ENCODE peak calls at places on chromosomes 6 and 20, in ten cellular contexts. Z is aorta, O is heart left ventricle, Q is GM12878, C is thyroid gland, S is brain microvascular endothelial cell, I is transverse colon, R is ovary, P is cardiac muscle cell, G is testis. Y is an unnamed sample. For H3K27me3, the result is how much of the 10 kb centered on the place peaks cover.

GRCh38 chr6:23097569-23097968 is 528.2 kb downstream of the HDGFL1 start:
- DNase-seq in I (no peak), C (no peak), S (no peak), R (no peak), Q (no peak), Z (no peak), O (no peak), G (no peak), P (no peak), Y (no peak)

GRCh38 chr6:167096991-167097390 is 25.9 kb upstream of the CCR6 start:
- DNase-seq in P (no peak), Z (no peak), R (no peak), O (no peak), G (no peak), Q (no peak), I (no peak), S (no peak), C (no peak), Y (no peak)

GRCh38 chr6:158653577-158654354 is 3.9 kb downstream of the SYTL3 start:
- DNase-seq in P (peak), C (no peak), Z (peak), R (no peak), Q (peak), G (peak), I (peak), O (peak), S (no peak), Y (no peak)

GRCh38 chr6:74731204-74731603 is 474.6 kb downstream of the COL12A1 start:
- DNase-seq in S (peak), O (no peak), P (no peak), I (no peak), Q (no peak), C (no peak), R (no peak), G (no peak), Z (no peak), Y (no peak)

GRCh38 chr6:34663887-34664269 is 32.7 kb downstream of the ILRUN start:
- DNase-seq in Z (no peak), S (peak), G (no peak), R (no peak), C (no peak), Q (no peak), P (no peak), I (no peak), O (no peak), Y (no peak)

GRCh38 chr6:4920914-4921410 is 82.9 kb downstream of the RPP40 start:
- DNase-seq in S (no peak), Q (no peak), P (no peak), O (no peak), I (no peak), Z (no peak), C (no peak), G (no peak), R (no peak), Y (no peak)

GRCh38 chr6:165692106-165692653 is 29.1 kb upstream of the PDE10A start:
- DNase-seq in G (no peak), Z (peak), S (peak), I (no peak), Q (no peak), P (no peak), O (no peak), C (no peak), R (no peak), Y (no peak)

GRCh38 chr6:10861086-10861485 is 20.8 kb downstream of the GCM2 start:
- DNase-seq in G (no peak), Z (no peak), Q (no peak), C (no peak), R (no peak), S (no peak), O (no peak), I (no peak), P (no peak), Y (no peak)

GRCh38 chr20:62924567-62925419 is 1.5 kb downstream of the DIDO1 start:
- DNase-seq in O (no peak), C (no peak), P (no peak), I (peak), Z (no peak), S (peak), Q (no peak), R (no peak), G (peak), Y (peak)

DNA sequence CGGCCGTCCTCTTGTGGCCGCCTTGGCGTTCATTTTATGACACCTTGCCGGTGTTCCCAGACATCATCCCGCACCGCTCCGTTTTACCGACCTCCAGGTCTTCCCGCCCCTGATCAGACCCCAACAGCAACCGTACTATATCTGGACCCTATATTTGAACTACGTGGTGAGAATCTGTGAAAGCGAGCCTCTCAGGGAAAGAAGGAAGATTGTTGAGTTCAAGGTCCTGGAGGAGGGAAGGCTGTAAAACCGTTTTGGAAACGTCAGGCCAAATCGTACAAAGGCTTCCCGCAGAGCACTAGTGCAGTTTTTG is 1.4 kb upstream of the CNR1 start:
- DNase-seq in P (no peak), Z (no peak), C (no peak), I (no peak), O (no peak), R (no peak), Q (no peak), G (no peak), S (no peak), Y (no peak)
- H3K27me3 ChIP-seq in P (half or more), Z (under half), C (under half), I (half or more), O (under half), R (under half), Q (under half), G (under half), S (under half), Y (under half)

DNA sequence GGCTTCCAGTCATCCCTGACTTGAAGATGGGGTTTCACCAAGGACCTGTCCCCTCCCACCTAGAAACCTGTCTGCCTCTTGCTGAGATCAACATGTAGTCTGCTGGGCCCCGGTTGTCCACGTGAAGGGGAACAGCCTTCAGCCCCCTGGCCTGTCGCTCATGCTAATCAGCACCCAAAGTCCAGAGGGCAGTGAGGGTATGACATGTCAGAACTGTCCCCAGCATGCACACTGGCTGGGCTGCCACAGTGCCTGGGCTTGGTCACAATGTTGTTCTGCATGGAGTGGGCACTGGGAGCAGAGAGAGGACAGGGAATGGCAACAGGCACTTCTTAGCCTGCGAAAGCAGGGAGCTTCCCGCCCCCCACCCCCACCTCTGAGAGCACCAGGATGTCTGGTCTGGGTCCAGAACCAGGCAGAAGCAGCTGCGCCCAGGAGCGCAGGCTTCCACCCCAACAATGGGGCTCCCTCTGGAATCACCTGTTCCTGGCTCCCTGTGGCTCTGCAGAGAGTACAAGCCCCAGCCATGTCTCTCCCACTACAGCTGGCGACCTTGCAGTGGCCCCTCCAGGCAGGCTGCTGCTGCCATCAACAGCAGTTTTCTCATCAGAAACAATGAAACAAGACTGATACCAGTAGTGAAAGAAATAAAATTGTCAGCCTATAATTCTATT is 182.7 kb downstream of the KHDRBS2 start:
- DNase-seq in P (no peak), Q (no peak), R (no peak), C (no peak), Z (no peak), O (no peak), S (no peak), I (no peak), G (no peak), Y (no peak)
- H3K27me3 ChIP-seq in P (under half), Q (under half), R (under half), C (under half), Z (under half), O (under half), S (under half), I (under half), G (under half), Y (under half)

GRCh38 chr20:61609461-61609860 is 357.4 kb downstream of the CDH4 start:
- DNase-seq in S (no peak), C (peak), P (no peak), I (no peak), G (no peak), Q (no peak), Z (no peak), R (no peak), O (no peak), Y (no peak)
- H3K27me3 ChIP-seq in S (under half), C (under half), P (under half), I (under half), G (under half), Q (under half), Z (under half), R (under half), O (under half), Y (under half)

GRCh38 chr20:2005359-2005758 is 11.5 kb upstream of the PDYN start:
- DNase-seq in G (no peak), I (no peak), C (no peak), O (no peak), P (no peak), S (no peak), Q (no peak), Z (no peak), R (no peak), Y (no peak)
- H3K27me3 ChIP-seq in G (under half), I (under half), C (under half), O (under half), P (half or more), S (under half), Q (under half), Z (under half), R (under half), Y (under half)

GRCh38 chr20:37670426-37670825 is 23.4 kb upstream of the CTNNBL1 start:
- DNase-seq in P (no peak), R (no peak), S (no peak), C (peak), I (peak), G (peak), Q (no peak), Z (no peak), O (no peak), Y (no peak)
- H3K27me3 ChIP-seq in P (under half), R (under half), S (under half), C (under half), I (under half), G (under half), Q (under half), Z (under half), O (under half), Y (under half)

GRCh38 chr20:23097636-23098580 is 11.8 kb upstream of the CD93 start:
- DNase-seq in P (peak), G (no peak), O (no peak), I (no peak), Q (no peak), C (no peak), R (no peak), Z (no peak), S (no peak), Y (no peak)

GRCh38 chr20:23101696-23102095 is 15.6 kb upstream of the CD93 start:
- DNase-seq in O (no peak), Q (no peak), G (no peak), I (no peak), S (no peak), P (no peak), C (no peak), R (no peak), Z (no peak), Y (no peak)

GRCh38 chr20:23100021-23100753 is 14.1 kb upstream of the CD93 start:
- DNase-seq in I (no peak), Z (no peak), P (no peak), R (no peak), G (peak), O (no peak), Q (no peak), S (no peak), C (no peak), Y (peak)

GRCh38 chr20:23103284-23104018 is 17.3 kb upstream of the CD93 start:
- DNase-seq in Z (no peak), S (no peak), G (no peak), I (no peak), R (no peak), Q (no peak), O (no peak), C (no peak), P (no peak), Y (no peak)

GRCh38 chr20:23100754-23101107 is 14.6 kb upstream of the CD93 start:
- DNase-seq in R (no peak), Q (no peak), I (no peak), O (no peak), Z (no peak), G (no peak), P (no peak), C (no peak), S (no peak), Y (no peak)
- H3K27me3 ChIP-seq in R (under half), Q (under half), I (under half), O (under half), Z (under half), G (under half), P (under half), C (under half), S (under half), Y (under half)

DNA sequence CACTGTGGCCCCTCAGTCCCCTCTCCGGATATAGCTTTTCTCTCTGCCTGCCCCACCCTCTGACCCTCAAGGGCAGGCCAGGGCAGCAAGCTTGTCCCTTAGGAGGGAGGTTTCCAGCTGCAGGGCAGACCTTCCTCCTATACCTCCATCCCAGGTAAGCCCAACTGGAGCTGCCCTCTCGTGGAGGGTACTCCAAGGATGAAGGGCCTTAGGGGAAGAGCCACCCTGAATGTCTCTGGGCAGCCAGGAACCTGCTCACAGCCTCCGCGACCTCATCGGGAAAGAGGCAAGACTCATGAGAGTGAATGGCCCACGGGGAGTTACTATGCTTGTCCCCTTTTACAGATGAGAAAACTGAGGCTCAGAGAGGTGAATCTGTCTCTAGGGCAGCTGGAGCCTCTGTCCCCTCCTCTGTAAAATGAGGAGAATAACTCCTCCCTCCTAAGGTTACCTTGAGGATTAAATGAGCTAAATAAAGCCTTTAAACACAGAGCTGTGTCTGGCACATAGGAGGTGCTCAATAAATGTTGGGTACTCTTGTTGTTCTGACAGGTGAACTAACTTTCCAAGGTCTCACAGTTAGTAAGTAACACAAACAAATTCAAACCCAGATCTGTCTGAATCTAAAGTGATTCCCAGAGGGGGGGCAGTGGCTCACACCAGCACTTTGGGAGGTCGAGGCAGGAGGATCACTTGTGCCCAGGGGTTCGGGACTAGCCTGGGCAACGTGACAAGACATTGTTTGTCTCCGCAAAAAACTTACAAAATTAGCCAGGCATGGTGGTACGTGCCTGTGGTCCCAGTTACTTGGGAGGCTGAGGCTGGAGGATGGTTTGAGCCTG is 12.1 kb downstream of the SRXN1 start:
- DNase-seq in R (no peak), O (no peak), G (no peak), Q (no peak), S (no peak), C (no peak), Z (no peak), P (no peak), I (no peak), Y (no peak)
- H3K27me3 ChIP-seq in R (under half), O (under half), G (under half), Q (under half), S (under half), C (under half), Z (under half), P (under half), I (under half), Y (under half)